ENCODE peak calls at places on chromosomes 13 and 19, in four cellular contexts. J, S, P and I are unnamed samples.

GRCh38 chr19:58054792-58055482 is 4.1 kb upstream of the ZNF135 start:
- DNase-seq in J (no peak), S (no peak), P (no peak), I (no peak)

GRCh38 chr13:54029226-54029625 is 1000.6 kb downstream of the OLFM4 start:
- DNase-seq in J (no peak), S (no peak), P (peak), I (no peak)

GRCh38 chr19:18253716-18254115 is 20.5 kb downstream of the IQCN start:
- DNase-seq in J (no peak), S (no peak), P (no peak), I (no peak)

GRCh38 chr19:39858541-39858940 is 12.4 kb upstream of the FBL start:
- DNase-seq in J (no peak), S (no peak), P (no peak), I (peak)

GRCh38 chr13:57632276-57633140 is 964 bp downstream of the PCDH17 start:
- DNase-seq in J (peak), S (no peak), P (no peak), I (peak)

GRCh38 chr13:40269086-40269485 is 397.4 kb downstream of the FOXO1 start:
- DNase-seq in J (no peak), S (no peak), P (no peak), I (no peak)

GRCh38 chr13:20435616-20436368 is 89.9 kb downstream of the CRYL1 start:
- DNase-seq in J (no peak), S (no peak), P (no peak), I (no peak)

GRCh38 chr19:10780368-10780767 is 55.6 kb downstream of the TMED1 start:
- DNase-seq in J (no peak), S (no peak), P (no peak), I (no peak)

GRCh38 chr13:112711528-112712265 is 21.9 kb downstream of the ATP11A start:
- DNase-seq in J (peak), S (no peak), P (no peak), I (peak)

GRCh38 chr19:2813235-2814160 is 6.2 kb upstream of the ZNF554 start:
- DNase-seq in J (no peak), S (no peak), P (no peak), I (no peak)

GRCh38 chr13:76894401-76895110 is 8.4 kb upstream of the KCTD12 start:
- DNase-seq in J (no peak), S (no peak), P (no peak), I (no peak)

GRCh38 chr13:78638216-78638615 is 20.7 kb downstream of the OBI1 start:
- DNase-seq in J (no peak), S (no peak), P (no peak), I (no peak)

GRCh38 chr13:91280806-91281205 is 66.7 kb upstream of the MIR17HG start:
- DNase-seq in J (no peak), S (no peak), P (peak), I (no peak)

GRCh38 chr19:33047422-33047821 is 17.3 kb downstream of the RHPN2 start:
- DNase-seq in J (no peak), S (no peak), P (no peak), I (no peak)

GRCh38 chr19:35851213-35852028 is 883 bp downstream of the NPHS1 start:
- DNase-seq in J (peak), S (no peak), P (no peak), I (peak)

GRCh38 chr13:98039964-98040363 is 86.5 kb downstream of the IPO5 start:
- DNase-seq in J (no peak), S (no peak), P (no peak), I (no peak)

GRCh38 chr13:91240341-91240740 is 107.1 kb upstream of the MIR17HG start:
- DNase-seq in J (no peak), S (no peak), P (no peak), I (no peak)

GRCh38 chr13:38008636-38009035 is 139.1 kb upstream of the TRPC4 start:
- DNase-seq in J (no peak), S (no peak), P (peak), I (no peak)

GRCh38 chr13:79492313-79492798 is 11.4 kb downstream of the NDFIP2 start:
- DNase-seq in J (peak), S (no peak), P (no peak), I (peak)

GRCh38 chr13:84137292-84137691 is 255.0 kb upstream of the SLITRK1 start:
- DNase-seq in J (peak), S (no peak), P (no peak), I (peak)

GRCh38 chr13:112855859-112856258 is 113.2 kb upstream of the MCF2L start:
- DNase-seq in J (no peak), S (no peak), P (no peak), I (no peak)

GRCh38 chr13:101751488-101751887 is 299.0 kb downstream of the ITGBL1 start:
- DNase-seq in J (no peak), S (no peak), P (peak), I (no peak)

GRCh38 chr13:110521946-110522345 is 39.6 kb downstream of the RAB20 start:
- DNase-seq in J (no peak), S (no peak), P (no peak), I (no peak)

GRCh38 chr19:18865973-18866799 is 29.8 kb downstream of the CERS1 start:
- DNase-seq in J (peak), S (peak), P (peak), I (peak)

GRCh38 chr19:34187011-34187410 is 14.7 kb downstream of the LSM14A start:
- DNase-seq in J (no peak), S (no peak), P (no peak), I (no peak)

GRCh38 chr13:45846681-45847080 is 4.9 kb downstream of the SIAH3 start:
- DNase-seq in J (no peak), S (no peak), P (no peak), I (no peak)

GRCh38 chr19:51108066-51108804 is at the start of gene CTU1:
- DNase-seq in J (peak), S (peak), P (peak), I (peak)